ENCODE peak calls at places on chromosomes 6 and 20, in seven cellular contexts. O, A, Y, N, G, W and R are unnamed samples.
A peak's percentile ranks its signal among the peaks of the same experiment; 100 is the strongest.

GRCh38 chr6:144662812-144663211 is 377.7 kb downstream of the UTRN start:
- DNase-seq in O (no peak), G (no peak), N (no peak), A (no peak), W (no peak), Y (no peak), R (no peak)

GRCh38 chr20:9886227-9886626 is 47.4 kb upstream of the PAK5 start:
- DNase-seq in N (no peak), A (no peak), O (no peak), Y (no peak), W (no peak), G (no peak), R (peak; percentile 44)

GRCh38 chr20:45918182-45918737 is 6.3 kb upstream of the PLTP start:
- DNase-seq in N (no peak), A (no peak), Y (no peak), O (no peak), G (no peak), W (no peak), R (no peak)

GRCh38 chr20:48737463-48738093 is 90.2 kb downstream of the PREX1 start:
- DNase-seq in G (no peak), O (peak; percentile 67), W (no peak), Y (no peak), A (no peak), N (no peak), R (no peak)

GRCh38 chr6:7912736-7913517 is 2.3 kb upstream of the TXNDC5 start:
- DNase-seq in N (no peak), A (no peak), W (no peak), O (no peak), G (no peak), Y (no peak), R (no peak)

GRCh38 chr6:31572041-31572911 is at the start of gene LTA:
- DNase-seq in W (no peak), G (no peak), A (peak; percentile 68), O (no peak), N (peak; percentile 74), Y (no peak), R (no peak)

GRCh38 chr6:5511924-5512323 is 250.6 kb downstream of the FARS2 start:
- DNase-seq in W (no peak), Y (peak; percentile 21), N (no peak), O (no peak), G (no peak), A (no peak), R (no peak)

GRCh38 chr6:52929321-52930164 is 20.0 kb upstream of the GSTA3 start:
- DNase-seq in W (peak; percentile 76), N (no peak), O (no peak), Y (peak; percentile 47), G (no peak), A (no peak), R (peak; percentile 86)

GRCh38 chr6:127635091-127635490 is 58.1 kb downstream of the C6orf58 start:
- DNase-seq in G (no peak), O (no peak), W (no peak), N (no peak), Y (no peak), A (no peak), R (no peak)

GRCh38 chr6:37260063-37260843 is 2.3 kb upstream of the TMEM217 start:
- DNase-seq in N (no peak), G (no peak), O (no peak), W (no peak), A (no peak), Y (no peak), R (no peak)

GRCh38 chr20:36861875-36862801 is 13.8 kb upstream of the TLDC2 start:
- DNase-seq in W (peak; percentile 91), Y (no peak), O (peak; percentile 73), N (peak; percentile 30), G (peak; percentile 98), A (no peak), R (peak; percentile 88)

GRCh38 chr6:134379086-134379485 is 61.2 kb upstream of the SGK1 start:
- DNase-seq in A (no peak), G (no peak), O (no peak), Y (no peak), W (no peak), N (no peak), R (peak; percentile 97)

GRCh38 chr6:27161946-27162603 is 85.4 kb upstream of the PRSS16 start:
- DNase-seq in N (no peak), A (no peak), W (peak; percentile 66), G (no peak), Y (no peak), O (no peak), R (no peak)

GRCh38 chr20:21101453-21102251 is 4.5 kb downstream of the LINC00237 start:
- DNase-seq in Y (no peak), A (no peak), W (no peak), O (no peak), G (no peak), N (no peak), R (no peak)

GRCh38 chr6:41040101-41040910 is 1.3 kb upstream of the UNC5CL start:
- DNase-seq in G (no peak), Y (no peak), W (peak; percentile 84), O (no peak), N (no peak), A (no peak), R (no peak)

GRCh38 chr6:107128175-107128574 is 12.9 kb upstream of the BEND3 start:
- DNase-seq in O (no peak), A (no peak), N (no peak), W (no peak), G (no peak), Y (no peak), R (no peak)

GRCh38 chr6:117440558-117441525 is 15.1 kb upstream of the ROS1 start:
- DNase-seq in O (no peak), N (no peak), W (peak; percentile 88), A (no peak), G (no peak), Y (no peak), R (peak; percentile 97)

GRCh38 chr20:924639-925038 is 8.5 kb upstream of the ANGPT4 start:
- DNase-seq in A (no peak), W (peak; percentile 25), G (no peak), O (no peak), Y (no peak), N (no peak), R (no peak)

GRCh38 chr20:21521596-21522478 is 8.0 kb upstream of the NKX2-2 start:
- DNase-seq in W (no peak), Y (no peak), O (no peak), G (no peak), N (no peak), A (no peak), R (no peak)

GRCh38 chr6:158497620-158498019 is 62.3 kb upstream of the TMEM181 start:
- DNase-seq in Y (no peak), N (no peak), A (no peak), O (no peak), G (no peak), W (no peak), R (no peak)

GRCh38 chr20:49384437-49385434 is 97.7 kb downstream of the KCNB1 start:
- DNase-seq in W (peak; percentile 74), G (peak; percentile 83), A (peak; percentile 17), Y (no peak), N (peak; percentile 23), O (peak; percentile 20), R (no peak)

GRCh38 chr6:78101387-78101786 is 448.5 kb downstream of the MEI4 start:
- DNase-seq in Y (no peak), N (no peak), G (no peak), W (no peak), O (no peak), A (no peak), R (no peak)

GRCh38 chr6:32462609-32463008 is 22.9 kb downstream of the HLA-DRA start:
- DNase-seq in N (no peak), W (no peak), A (no peak), Y (no peak), O (no peak), G (no peak), R (no peak)

GRCh38 chr6:136089885-136090284 is 160.2 kb downstream of the MTFR2 start:
- DNase-seq in Y (no peak), A (no peak), W (no peak), N (no peak), O (no peak), G (no peak), R (no peak)
- H3K27ac ChIP-seq in Y (no peak overlapping the region), A (no peak overlapping the region), W (peak overlapping the region; percentile 51), N (no peak overlapping the region), O (no peak overlapping the region), G (no peak overlapping the region), R (no peak overlapping the region)

GRCh38 chr6:125779924-125780539 is 10.7 kb upstream of the NCOA7 start:
- DNase-seq in W (peak; percentile 91), O (peak; percentile 48), A (peak; percentile 76), G (peak; percentile 90), Y (peak; percentile 79), N (peak; percentile 75), R (peak; percentile 52)
- H3K27ac ChIP-seq in W (peak overlapping the region; percentile 88), O (peak overlapping the region; percentile 83), A (peak overlapping the region; percentile 88), G (peak overlapping the region; percentile 82), Y (peak overlapping the region; percentile 88), N (peak overlapping the region; percentile 96), R (peak overlapping the region; percentile 97)

DNA sequence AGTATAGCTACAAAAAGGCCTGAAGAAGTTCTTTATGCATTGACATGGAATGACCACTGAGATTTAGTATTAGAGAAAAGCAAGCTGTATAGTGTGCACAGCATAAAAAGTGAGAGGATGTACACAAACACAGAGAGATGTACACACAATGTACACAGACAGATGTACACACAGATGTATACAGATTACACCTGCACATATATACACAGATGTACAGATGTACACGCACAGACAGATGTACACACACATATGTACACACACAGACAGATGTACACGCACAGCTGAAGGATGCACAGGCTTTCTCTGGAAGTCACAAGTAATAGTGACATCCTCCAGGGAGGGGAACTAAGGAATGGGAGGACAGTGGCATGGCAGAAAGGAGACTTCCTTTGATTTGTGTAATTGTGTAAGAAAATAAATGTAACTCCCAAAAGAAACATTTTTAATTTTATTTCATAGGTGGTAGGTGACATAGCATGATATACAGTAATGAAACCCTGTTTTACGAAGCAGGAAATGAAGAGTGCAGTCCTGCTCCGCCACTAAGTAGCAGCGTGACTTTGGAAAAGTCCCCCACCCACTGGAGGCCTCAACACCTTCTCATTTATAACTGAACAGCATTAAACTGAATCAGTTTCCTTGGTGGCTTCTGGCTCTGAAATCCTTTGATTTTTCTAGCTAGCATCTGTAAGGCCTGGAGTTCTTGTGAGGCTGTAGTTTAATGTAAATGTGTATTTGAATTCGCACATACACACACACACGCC is 14.1 kb downstream of the NFATC2 start:
- DNase-seq in N (no peak), A (peak; percentile 26), O (no peak), Y (no peak), W (no peak), G (no peak), R (no peak)
- H3K27ac ChIP-seq in N (no peak overlapping the region), A (peak overlapping the region; percentile 84), O (no peak overlapping the region), Y (peak overlapping the region; percentile 23), W (no peak overlapping the region), G (no peak overlapping the region), R (no peak overlapping the region)

DNA sequence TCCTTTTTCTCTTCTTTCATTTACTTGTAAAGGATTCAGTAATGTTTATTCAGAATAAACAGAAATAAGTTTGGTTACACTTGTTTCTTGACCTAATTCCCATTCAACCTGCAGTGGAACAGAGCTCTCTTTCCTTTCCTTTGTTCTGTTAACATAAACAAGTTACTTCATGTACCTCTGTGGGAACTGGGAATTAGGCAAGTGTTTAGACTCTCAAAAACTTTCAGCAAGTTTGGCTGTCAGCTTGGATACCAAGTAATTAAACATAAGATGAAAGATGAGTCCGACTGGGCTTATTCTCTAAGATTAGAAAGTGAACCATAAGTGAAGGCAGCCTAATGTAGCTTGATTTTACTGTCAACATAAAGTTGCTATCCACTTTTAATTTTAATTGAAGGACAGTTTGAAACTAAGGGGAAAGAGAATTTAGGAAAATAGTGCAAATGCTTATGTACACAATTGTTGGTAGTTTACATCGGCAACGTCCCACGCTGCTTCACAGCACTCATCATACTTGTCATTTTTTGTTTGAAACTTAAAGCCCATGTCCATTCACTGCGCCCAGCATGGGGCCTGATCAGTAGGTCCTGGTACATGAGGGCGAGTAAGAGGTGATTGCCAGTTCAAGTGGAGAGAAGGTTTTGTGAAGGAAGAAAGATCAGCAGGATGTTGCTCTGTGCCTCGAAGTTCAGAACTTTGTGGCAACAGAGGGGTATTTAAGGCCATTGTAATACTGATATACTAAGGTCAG is 113.0 kb downstream of the PLEKHG1 start:
- DNase-seq in Y (no peak), O (no peak), W (no peak), N (no peak), G (no peak), A (no peak), R (no peak)
- H3K27ac ChIP-seq in Y (no peak overlapping the region), O (peak overlapping the region; percentile 37), W (no peak overlapping the region), N (no peak overlapping the region), G (no peak overlapping the region), A (no peak overlapping the region), R (peak overlapping the region; percentile 69)